ENCODE peak calls at places on chromosomes 2 and 18, in five cellular contexts. G, O, D, L and P are unnamed samples.

GRCh38 chr2:183019718-183020442 is 18.4 kb downstream of the NCKAP1 start:
- DNase-seq in G (no peak), O (no peak), D (no peak), L (no peak), P (no peak)

GRCh38 chr2:169073972-169074751 is 4.8 kb downstream of the DHRS9 start:
- DNase-seq in G (peak; percentile 15), O (no peak), D (no peak), L (no peak), P (no peak)

GRCh38 chr2:197997083-197997541 is 192.7 kb downstream of the PLCL1 start:
- DNase-seq in G (no peak), O (no peak), D (no peak), L (no peak), P (no peak)

GRCh38 chr2:65722028-65722427 is 289.6 kb upstream of the SPRED2 start:
- DNase-seq in G (peak; percentile 31), O (peak; percentile 10), D (peak; percentile 30), L (peak; percentile 61), P (no peak)

GRCh38 chr2:71778514-71779305 is 325.3 kb downstream of the DYSF start:
- DNase-seq in G (no peak), O (no peak), D (no peak), L (no peak), P (no peak)

GRCh38 chr2:17830053-17831034 is 14.1 kb downstream of the MSGN1 start:
- DNase-seq in G (peak; percentile 67), O (peak; percentile 85), D (peak; percentile 89), L (peak; percentile 38), P (no peak)

GRCh38 chr2:33141476-33141875 is 194.7 kb downstream of the LTBP1 start:
- DNase-seq in G (no peak), O (no peak), D (no peak), L (no peak), P (no peak)

GRCh38 chr2:37625781-37626548 is 45.5 kb downstream of the CDC42EP3 start:
- DNase-seq in G (no peak), O (no peak), D (peak; percentile 45), L (no peak), P (no peak)

GRCh38 chr2:141341444-141341843 is 789.4 kb downstream of the LRP1B start:
- DNase-seq in G (peak; percentile 82), O (no peak), D (no peak), L (no peak), P (peak; percentile 80)

GRCh38 chr2:97911922-97912575 is 83.7 kb downstream of the TMEM131 start:
- DNase-seq in G (no peak), O (no peak), D (no peak), L (no peak), P (no peak)

GRCh38 chr2:136917281-136917680 is 151.9 kb downstream of the THSD7B start:
- DNase-seq in G (no peak), O (peak; percentile 13), D (no peak), L (no peak), P (no peak)

GRCh38 chr2:154452906-154453493 is 245.5 kb upstream of the KCNJ3 start:
- DNase-seq in G (peak; percentile 27), O (no peak), D (no peak), L (no peak), P (no peak)

GRCh38 chr2:27171351-27171848 is 22.6 kb downstream of the TCF23 start:
- DNase-seq in G (peak; percentile 28), O (no peak), D (no peak), L (no peak), P (no peak)

GRCh38 chr2:68709421-68709911 is 25.1 kb upstream of the ARHGAP25 start:
- DNase-seq in G (peak; percentile 53), O (no peak), D (no peak), L (no peak), P (no peak)

GRCh38 chr2:176139170-176139611 is 9.7 kb downstream of the HOXD8 start:
- DNase-seq in G (peak; percentile 59), O (no peak), D (no peak), L (peak; percentile 28), P (no peak)

GRCh38 chr2:190121971-190122370 is 59.4 kb upstream of the MSTN start:
- DNase-seq in G (peak; percentile 44), O (no peak), D (no peak), L (no peak), P (no peak)

GRCh38 chr2:71721362-71721665 is 268.0 kb downstream of the DYSF start:
- DNase-seq in G (peak; percentile 64), O (no peak), D (no peak), L (no peak), P (no peak)

GRCh38 chr18:48007955-48008701 is 77.7 kb upstream of the SMAD2 start:
- DNase-seq in G (peak; percentile 19), O (peak; percentile 70), D (peak; percentile 73), L (peak; percentile 54), P (no peak)

GRCh38 chr2:106562232-106562631 is 75.1 kb downstream of the CD8B2 start:
- DNase-seq in G (no peak), O (no peak), D (no peak), L (no peak), P (no peak)

GRCh38 chr2:168369087-168369486 is 87.0 kb upstream of the CERS6 start:
- DNase-seq in G (no peak), O (no peak), D (no peak), L (no peak), P (no peak)

GRCh38 chr2:216502776-216503629 is 4.4 kb downstream of the RPL37A start:
- DNase-seq in G (no peak), O (no peak), D (no peak), L (no peak), P (no peak)

GRCh38 chr2:128301501-128301966 is 17.1 kb downstream of the HS6ST1 start:
- DNase-seq in G (peak; percentile 98), O (no peak), D (no peak), L (no peak), P (peak; percentile 75)

GRCh38 chr2:23900133-23900926 is 26.6 kb downstream of the ATAD2B start:
- DNase-seq in G (peak; percentile 73), O (no peak), D (peak; percentile 57), L (no peak), P (peak; percentile 23)

GRCh38 chr18:57533399-57533884 is 53.1 kb downstream of the FECH start:
- DNase-seq in G (peak; percentile 8), O (no peak), D (no peak), L (no peak), P (no peak)

DNA sequence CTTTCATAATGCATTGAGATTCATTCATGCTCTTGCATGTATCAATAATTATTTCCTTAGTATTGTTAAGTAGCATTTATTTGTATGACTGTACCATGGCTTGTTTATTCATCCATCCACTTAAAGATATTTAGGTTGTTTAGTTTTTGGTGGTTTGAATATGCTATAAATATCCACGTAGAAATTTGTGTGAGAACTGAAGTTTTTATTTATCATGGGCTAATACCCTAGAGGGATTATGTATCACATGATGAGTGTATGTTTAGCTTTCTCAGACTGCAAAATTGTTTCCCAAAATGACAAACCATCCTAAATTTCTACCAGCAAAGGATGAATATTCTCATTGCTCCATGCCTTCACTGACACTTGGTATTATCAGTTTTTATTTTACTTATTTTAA is 55.2 kb downstream of the CSRNP3 start:
- DNase-seq in G (no peak), O (no peak), D (no peak), L (no peak), P (no peak)
- H3K4me3 ChIP-seq in G (no peak overlapping the region), O (no peak overlapping the region), D (no peak overlapping the region), L (no peak overlapping the region), P (no peak overlapping the region)

GRCh38 chr2:205563646-205564045 is 118.7 kb upstream of the NRP2 start:
- DNase-seq in G (no peak), O (no peak), D (peak; percentile 42), L (no peak), P (no peak)
- TF ChIP-seq CTCF in G (peak; percentile 43), O (peak; percentile 88), D (peak; percentile 25), L (no peak), P (peak; percentile 55)

GRCh38 chr2:173749315-173749714 is 215.9 kb downstream of the SP3 start:
- DNase-seq in G (peak; percentile 57), O (no peak), D (no peak), L (no peak), P (no peak)
- H3K4me3 ChIP-seq in G (no peak overlapping the region), O (no peak overlapping the region), D (no peak overlapping the region), L (no peak overlapping the region), P (no peak overlapping the region)

GRCh38 chr2:219536967-219537366 is 6.6 kb downstream of the CHPF start:
- DNase-seq in G (no peak), O (no peak), D (no peak), L (no peak), P (no peak)

GRCh38 chr2:219536425-219536824 is 7.2 kb downstream of the CHPF start:
- DNase-seq in G (no peak), O (no peak), D (no peak), L (no peak), P (no peak)

GRCh38 chr2:219538488-219539294 is 4.9 kb downstream of the CHPF start:
- DNase-seq in G (no peak), O (no peak), D (no peak), L (no peak), P (no peak)

GRCh38 chr2:219539295-219539788 is 4.3 kb downstream of the CHPF start:
- DNase-seq in G (no peak), O (no peak), D (no peak), L (no peak), P (no peak)

GRCh38 chr2:219537657-219538487 is 5.7 kb downstream of the CHPF start:
- DNase-seq in G (no peak), O (no peak), D (no peak), L (no peak), P (no peak)
- TF ChIP-seq CTCF in G (no peak), O (no peak), D (no peak), L (no peak), P (peak; percentile 36)

GRCh38 chr18:50619833-50620232 is 59.9 kb downstream of the MAPK4 start:
- DNase-seq in G (no peak), O (no peak), D (no peak), L (no peak), P (no peak)
- H3K4me3 ChIP-seq in G (no peak overlapping the region), O (no peak overlapping the region), D (no peak overlapping the region), L (no peak overlapping the region), P (no peak overlapping the region)